ENCODE peak calls at places on chromosomes 16 and 17, in nine cellular contexts. One of them, this sample, is unnamed.

GRCh38 chr17:17759164-17759563 is 77.6 kb downstream of the SREBF1 start:
- DNase-seq in transverse colon: no peak
- DNase-seq in neural crest cell: no peak
- DNase-seq in astrocyte of the spinal cord: no peak
- DNase-seq in mucosa of descending colon: no peak
- DNase-seq in HS-5: no peak
- DNase-seq in activated T-cell treated with anti-CD3 and anti-CD28 coated beads, Interleukin-2, amount 50 U/mL, for 4 hours: no peak
- DNase-seq in foreskin fibroblast: no peak
- DNase-seq in naive thymus-derived CD4-positive, alpha-beta T cell: no peak
- DNase-seq in this sample: no peak

GRCh38 chr16:57998484-57998883 is 2.0 kb downstream of the ZNF319 start:
- DNase-seq in transverse colon: peak; percentile 57
- DNase-seq in neural crest cell: no peak
- DNase-seq in astrocyte of the spinal cord: no peak
- DNase-seq in mucosa of descending colon: peak; percentile 82
- DNase-seq in HS-5: no peak
- DNase-seq in activated T-cell treated with anti-CD3 and anti-CD28 coated beads, Interleukin-2, amount 50 U/mL, for 4 hours: peak; percentile 46
- DNase-seq in foreskin fibroblast: peak; percentile 52
- DNase-seq in naive thymus-derived CD4-positive, alpha-beta T cell: peak; percentile 43
- DNase-seq in this sample: peak; percentile 38

GRCh38 chr16:1916654-1916990 is 1.6 kb downstream of the HS3ST6 start:
- DNase-seq in transverse colon: no peak
- DNase-seq in neural crest cell: no peak
- DNase-seq in astrocyte of the spinal cord: no peak
- DNase-seq in mucosa of descending colon: no peak
- DNase-seq in HS-5: no peak
- DNase-seq in activated T-cell treated with anti-CD3 and anti-CD28 coated beads, Interleukin-2, amount 50 U/mL, for 4 hours: no peak
- DNase-seq in foreskin fibroblast: no peak
- DNase-seq in naive thymus-derived CD4-positive, alpha-beta T cell: no peak
- DNase-seq in this sample: no peak

GRCh38 chr17:47188266-47188665 is 829 bp downstream of the CDC27 start:
- DNase-seq in transverse colon: no peak
- DNase-seq in neural crest cell: no peak
- DNase-seq in astrocyte of the spinal cord: peak; percentile 59
- DNase-seq in mucosa of descending colon: no peak
- DNase-seq in HS-5: peak; percentile 46
- DNase-seq in activated T-cell treated with anti-CD3 and anti-CD28 coated beads, Interleukin-2, amount 50 U/mL, for 4 hours: no peak
- DNase-seq in foreskin fibroblast: peak; percentile 59
- DNase-seq in naive thymus-derived CD4-positive, alpha-beta T cell: peak; percentile 23
- DNase-seq in this sample: peak; percentile 59

GRCh38 chr16:66878067-66878466 is 2.2 kb upstream of the PDP2 start:
- DNase-seq in transverse colon: no peak
- DNase-seq in neural crest cell: no peak
- DNase-seq in astrocyte of the spinal cord: peak; percentile 39
- DNase-seq in mucosa of descending colon: no peak
- DNase-seq in HS-5: no peak
- DNase-seq in activated T-cell treated with anti-CD3 and anti-CD28 coated beads, Interleukin-2, amount 50 U/mL, for 4 hours: peak; percentile 22
- DNase-seq in foreskin fibroblast: peak; percentile 40
- DNase-seq in naive thymus-derived CD4-positive, alpha-beta T cell: no peak
- DNase-seq in this sample: no peak

GRCh38 chr16:84310642-84311041 is 16.0 kb downstream of the WFDC1 start:
- DNase-seq in transverse colon: no peak
- DNase-seq in neural crest cell: no peak
- DNase-seq in astrocyte of the spinal cord: no peak
- DNase-seq in mucosa of descending colon: no peak
- DNase-seq in HS-5: no peak
- DNase-seq in activated T-cell treated with anti-CD3 and anti-CD28 coated beads, Interleukin-2, amount 50 U/mL, for 4 hours: no peak
- DNase-seq in foreskin fibroblast: no peak
- DNase-seq in naive thymus-derived CD4-positive, alpha-beta T cell: no peak
- DNase-seq in this sample: no peak

GRCh38 chr16:68470461-68471150 is 22.3 kb upstream of the SMPD3 start:
- DNase-seq in transverse colon: peak; percentile 63
- DNase-seq in neural crest cell: no peak
- DNase-seq in astrocyte of the spinal cord: no peak
- DNase-seq in mucosa of descending colon: peak; percentile 64
- DNase-seq in HS-5: no peak
- DNase-seq in activated T-cell treated with anti-CD3 and anti-CD28 coated beads, Interleukin-2, amount 50 U/mL, for 4 hours: no peak
- DNase-seq in foreskin fibroblast: no peak
- DNase-seq in naive thymus-derived CD4-positive, alpha-beta T cell: no peak
- DNase-seq in this sample: no peak

GRCh38 chr17:75094871-75095399 is 7.2 kb downstream of the SLC16A5 start:
- DNase-seq in transverse colon: no peak
- DNase-seq in neural crest cell: no peak
- DNase-seq in astrocyte of the spinal cord: no peak
- DNase-seq in mucosa of descending colon: no peak
- DNase-seq in HS-5: no peak
- DNase-seq in activated T-cell treated with anti-CD3 and anti-CD28 coated beads, Interleukin-2, amount 50 U/mL, for 4 hours: no peak
- DNase-seq in foreskin fibroblast: no peak
- DNase-seq in naive thymus-derived CD4-positive, alpha-beta T cell: no peak
- DNase-seq in this sample: no peak

GRCh38 chr17:19409509-19409908 is 1.5 kb upstream of the RNF112 start:
- DNase-seq in transverse colon: no peak
- DNase-seq in neural crest cell: no peak
- DNase-seq in astrocyte of the spinal cord: peak; percentile 84
- DNase-seq in mucosa of descending colon: no peak
- DNase-seq in HS-5: no peak
- DNase-seq in activated T-cell treated with anti-CD3 and anti-CD28 coated beads, Interleukin-2, amount 50 U/mL, for 4 hours: no peak
- DNase-seq in foreskin fibroblast: peak; percentile 83
- DNase-seq in naive thymus-derived CD4-positive, alpha-beta T cell: no peak
- DNase-seq in this sample: no peak

GRCh38 chr17:29235904-29236303 is 10.8 kb upstream of the CRYBA1 start:
- DNase-seq in transverse colon: no peak
- DNase-seq in neural crest cell: no peak
- DNase-seq in astrocyte of the spinal cord: no peak
- DNase-seq in mucosa of descending colon: no peak
- DNase-seq in HS-5: no peak
- DNase-seq in activated T-cell treated with anti-CD3 and anti-CD28 coated beads, Interleukin-2, amount 50 U/mL, for 4 hours: no peak
- DNase-seq in foreskin fibroblast: no peak
- DNase-seq in naive thymus-derived CD4-positive, alpha-beta T cell: no peak
- DNase-seq in this sample: no peak

GRCh38 chr16:11396241-11397048 is 51.2 kb downstream of the RMI2 start:
- DNase-seq in transverse colon: peak; percentile 68
- DNase-seq in neural crest cell: peak; percentile 93
- DNase-seq in astrocyte of the spinal cord: peak; percentile 56
- DNase-seq in mucosa of descending colon: no peak
- DNase-seq in HS-5: no peak
- DNase-seq in activated T-cell treated with anti-CD3 and anti-CD28 coated beads, Interleukin-2, amount 50 U/mL, for 4 hours: peak; percentile 66
- DNase-seq in foreskin fibroblast: peak; percentile 84
- DNase-seq in naive thymus-derived CD4-positive, alpha-beta T cell: peak; percentile 32
- DNase-seq in this sample: peak; percentile 60

GRCh38 chr16:47258874-47259461 is 115.2 kb upstream of the NETO2 start:
- DNase-seq in transverse colon: no peak
- DNase-seq in neural crest cell: no peak
- DNase-seq in astrocyte of the spinal cord: peak; percentile 13
- DNase-seq in mucosa of descending colon: no peak
- DNase-seq in HS-5: no peak
- DNase-seq in activated T-cell treated with anti-CD3 and anti-CD28 coated beads, Interleukin-2, amount 50 U/mL, for 4 hours: no peak
- DNase-seq in foreskin fibroblast: peak; percentile 33
- DNase-seq in naive thymus-derived CD4-positive, alpha-beta T cell: no peak
- DNase-seq in this sample: peak; percentile 44

GRCh38 chr17:42679001-42679491 is 2.3 kb upstream of the PLEKHH3 start:
- DNase-seq in transverse colon: peak; percentile 76
- DNase-seq in neural crest cell: no peak
- DNase-seq in astrocyte of the spinal cord: peak; percentile 53
- DNase-seq in mucosa of descending colon: peak; percentile 85
- DNase-seq in HS-5: no peak
- DNase-seq in activated T-cell treated with anti-CD3 and anti-CD28 coated beads, Interleukin-2, amount 50 U/mL, for 4 hours: no peak
- DNase-seq in foreskin fibroblast: peak; percentile 53
- DNase-seq in naive thymus-derived CD4-positive, alpha-beta T cell: peak; percentile 55
- DNase-seq in this sample: peak; percentile 55

GRCh38 chr17:9004132-9004960 is 17.0 kb upstream of the NTN1 start:
- DNase-seq in transverse colon: no peak
- DNase-seq in neural crest cell: peak; percentile 12
- DNase-seq in astrocyte of the spinal cord: no peak
- DNase-seq in mucosa of descending colon: no peak
- DNase-seq in HS-5: no peak
- DNase-seq in activated T-cell treated with anti-CD3 and anti-CD28 coated beads, Interleukin-2, amount 50 U/mL, for 4 hours: no peak
- DNase-seq in foreskin fibroblast: no peak
- DNase-seq in naive thymus-derived CD4-positive, alpha-beta T cell: no peak
- DNase-seq in this sample: no peak

GRCh38 chr17:21689604-21690003 is 2.7 kb upstream of the KCNJ18 start:
- DNase-seq in transverse colon: no peak
- DNase-seq in neural crest cell: no peak
- DNase-seq in astrocyte of the spinal cord: peak; percentile 53
- DNase-seq in mucosa of descending colon: no peak
- DNase-seq in HS-5: peak; percentile 90
- DNase-seq in activated T-cell treated with anti-CD3 and anti-CD28 coated beads, Interleukin-2, amount 50 U/mL, for 4 hours: no peak
- DNase-seq in foreskin fibroblast: peak; percentile 5
- DNase-seq in naive thymus-derived CD4-positive, alpha-beta T cell: no peak
- DNase-seq in this sample: peak; percentile 87

GRCh38 chr17:83067718-83068261 is 11.6 kb upstream of the METRNL start:
- DNase-seq in transverse colon: no peak
- DNase-seq in neural crest cell: no peak
- DNase-seq in astrocyte of the spinal cord: no peak
- DNase-seq in mucosa of descending colon: peak; percentile 54
- DNase-seq in HS-5: no peak
- DNase-seq in activated T-cell treated with anti-CD3 and anti-CD28 coated beads, Interleukin-2, amount 50 U/mL, for 4 hours: no peak
- DNase-seq in foreskin fibroblast: peak; percentile 45
- DNase-seq in naive thymus-derived CD4-positive, alpha-beta T cell: no peak
- DNase-seq in this sample: no peak

GRCh38 chr16:79188115-79188779 is 412.3 kb downstream of the MAF start:
- DNase-seq in transverse colon: no peak
- DNase-seq in neural crest cell: no peak
- DNase-seq in astrocyte of the spinal cord: no peak
- DNase-seq in mucosa of descending colon: no peak
- DNase-seq in HS-5: no peak
- DNase-seq in activated T-cell treated with anti-CD3 and anti-CD28 coated beads, Interleukin-2, amount 50 U/mL, for 4 hours: no peak
- DNase-seq in foreskin fibroblast: no peak
- DNase-seq in naive thymus-derived CD4-positive, alpha-beta T cell: no peak
- DNase-seq in this sample: no peak

GRCh38 chr17:76537578-76538280 is at the start of gene CYGB:
- DNase-seq in transverse colon: no peak
- DNase-seq in neural crest cell: no peak
- DNase-seq in astrocyte of the spinal cord: no peak
- DNase-seq in mucosa of descending colon: peak; percentile 55
- DNase-seq in HS-5: no peak
- DNase-seq in activated T-cell treated with anti-CD3 and anti-CD28 coated beads, Interleukin-2, amount 50 U/mL, for 4 hours: no peak
- DNase-seq in foreskin fibroblast: no peak
- DNase-seq in naive thymus-derived CD4-positive, alpha-beta T cell: peak; percentile 35
- DNase-seq in this sample: peak; percentile 85

GRCh38 chr17:14197582-14197981 is 39.1 kb downstream of the CDRT15 start:
- DNase-seq in transverse colon: peak; percentile 26
- DNase-seq in neural crest cell: no peak
- DNase-seq in astrocyte of the spinal cord: no peak
- DNase-seq in mucosa of descending colon: peak; percentile 58
- DNase-seq in HS-5: no peak
- DNase-seq in activated T-cell treated with anti-CD3 and anti-CD28 coated beads, Interleukin-2, amount 50 U/mL, for 4 hours: peak; percentile 41
- DNase-seq in foreskin fibroblast: no peak
- DNase-seq in naive thymus-derived CD4-positive, alpha-beta T cell: no peak
- DNase-seq in this sample: no peak

GRCh38 chr17:57121308-57122042 is 36.4 kb downstream of the AKAP1 start:
- DNase-seq in transverse colon: no peak
- DNase-seq in neural crest cell: peak; percentile 65
- DNase-seq in astrocyte of the spinal cord: peak; percentile 52
- DNase-seq in mucosa of descending colon: no peak
- DNase-seq in HS-5: no peak
- DNase-seq in activated T-cell treated with anti-CD3 and anti-CD28 coated beads, Interleukin-2, amount 50 U/mL, for 4 hours: no peak
- DNase-seq in foreskin fibroblast: peak; percentile 64
- DNase-seq in naive thymus-derived CD4-positive, alpha-beta T cell: no peak
- DNase-seq in this sample: peak; percentile 59